ENCODE peak calls at places on chromosomes 16 and 17, in eight cellular contexts. X is non-pigmented ciliary epithelial cell; I is ACHN; A is posterior vena cava; W is endodermal cell; E is stimulated activated CD4-positive, alpha-beta T cell treated with anti-CD3 and anti-CD28 coated beads, Interleukin-4, amount 100 ng/mL, for 4 hours; N is GM03348; R is HTR-8/SVneo. B is an unnamed sample.

GRCh38 chr16:177394-177822 is 928 bp downstream of the HBA1 start:
- DNase-seq in X (no peak), I (no peak), A (no peak), W (peak; percentile 53), E (no peak), N (peak; percentile 55), R (no peak), B (no peak)

GRCh38 chr16:57893559-57894389 is 77.2 kb downstream of the CNGB1 start:
- DNase-seq in X (peak; percentile 86), I (peak; percentile 67), A (peak; percentile 81), W (no peak), E (no peak), N (peak; percentile 77), R (peak; percentile 72), B (no peak)

GRCh38 chr17:28008526-28008925 is 34.0 kb upstream of the NLK start:
- DNase-seq in X (peak; percentile 14), I (peak; percentile 85), A (no peak), W (peak; percentile 97), E (no peak), N (peak; percentile 35), R (peak; percentile 59), B (no peak)

GRCh38 chr16:14071576-14072271 is 605 bp downstream of the MRTFB start:
- DNase-seq in X (no peak), I (peak; percentile 44), A (no peak), W (peak; percentile 80), E (no peak), N (no peak), R (no peak), B (no peak)

GRCh38 chr17:73293480-73293911 is 18.3 kb downstream of the CDC42EP4 start:
- DNase-seq in X (no peak), I (peak; percentile 93), A (peak; percentile 87), W (no peak), E (no peak), N (peak; percentile 80), R (no peak), B (no peak)

GRCh38 chr16:83802135-83802534 is 5.6 kb upstream of the HSBP1 start:
- DNase-seq in X (no peak), I (no peak), A (no peak), W (no peak), E (no peak), N (peak; percentile 63), R (no peak), B (no peak)

GRCh38 chr17:79798296-79799173 is 1.7 kb upstream of the CBX8 start:
- DNase-seq in X (no peak), I (no peak), A (no peak), W (peak; percentile 82), E (no peak), N (peak; percentile 50), R (no peak), B (no peak)

GRCh38 chr17:81029859-81030258 is 5.1 kb upstream of the BAIAP2 start:
- DNase-seq in X (no peak), I (no peak), A (peak; percentile 80), W (no peak), E (no peak), N (no peak), R (no peak), B (no peak)

B was measured in activated B cell treated with CpG ODN at 0.5 μM for 24 hours.